ENCODE peak calls at places on chromosomes 5 and 9, in six cellular contexts. One of them, this sample, is unnamed.

GRCh38 chr9:33778700-33779351 is 16.5 kb upstream of the PRSS3 start:
- DNase-seq in mucosa of descending colon: no peak
- DNase-seq in astrocyte of the cerebellum: peak
- DNase-seq in IMR-90: peak
- DNase-seq in WTC11: peak
- DNase-seq in mesothelial cell of epicardium: no peak
- DNase-seq in this sample: peak

GRCh38 chr5:66807743-66808142 is 211.6 kb downstream of the MAST4 start:
- DNase-seq in WTC11: no peak
- DNase-seq in IMR-90: peak
- DNase-seq in mucosa of descending colon: no peak
- DNase-seq in astrocyte of the cerebellum: peak
- DNase-seq in mesothelial cell of epicardium: no peak
- DNase-seq in this sample: no peak

GRCh38 chr5:122999947-123000563 is 36.5 kb downstream of the PPIC start:
- DNase-seq in mesothelial cell of epicardium: no peak
- DNase-seq in mucosa of descending colon: no peak
- DNase-seq in astrocyte of the cerebellum: peak
- DNase-seq in WTC11: peak
- DNase-seq in IMR-90: no peak
- DNase-seq in this sample: peak

GRCh38 chr5:119583684-119584083 is 45.7 kb upstream of the FAM170A start:
- DNase-seq in astrocyte of the cerebellum: no peak
- DNase-seq in mucosa of descending colon: no peak
- DNase-seq in IMR-90: no peak
- DNase-seq in mesothelial cell of epicardium: no peak
- DNase-seq in WTC11: no peak
- DNase-seq in this sample: no peak

GRCh38 chr5:167244583-167244982 is 1046.9 kb upstream of the WWC1 start:
- DNase-seq in mesothelial cell of epicardium: no peak
- DNase-seq in IMR-90: no peak
- DNase-seq in WTC11: peak
- DNase-seq in astrocyte of the cerebellum: no peak
- DNase-seq in mucosa of descending colon: no peak
- DNase-seq in this sample: peak

GRCh38 chr5:171409164-171410136 is 10.0 kb upstream of the FGF18 start:
- DNase-seq in IMR-90: no peak
- DNase-seq in mucosa of descending colon: no peak
- DNase-seq in mesothelial cell of epicardium: no peak
- DNase-seq in WTC11: no peak
- DNase-seq in astrocyte of the cerebellum: no peak
- DNase-seq in this sample: no peak

GRCh38 chr5:138654281-138654867 is 79.2 kb upstream of the HSPA9 start:
- DNase-seq in mucosa of descending colon: peak
- DNase-seq in IMR-90: peak
- DNase-seq in mesothelial cell of epicardium: no peak
- DNase-seq in WTC11: no peak
- DNase-seq in astrocyte of the cerebellum: peak
- DNase-seq in this sample: no peak

GRCh38 chr9:78971505-78971904 is 600.3 kb upstream of the TLE4 start:
- DNase-seq in astrocyte of the cerebellum: no peak
- DNase-seq in WTC11: no peak
- DNase-seq in mucosa of descending colon: no peak
- DNase-seq in mesothelial cell of epicardium: no peak
- DNase-seq in IMR-90: no peak
- DNase-seq in this sample: no peak

GRCh38 chr9:105392531-105392930 is 55.3 kb upstream of the FSD1L start:
- DNase-seq in astrocyte of the cerebellum: no peak
- DNase-seq in WTC11: no peak
- DNase-seq in mucosa of descending colon: no peak
- DNase-seq in mesothelial cell of epicardium: no peak
- DNase-seq in IMR-90: no peak
- DNase-seq in this sample: no peak

GRCh38 chr5:125424374-125424773 is 677.9 kb upstream of the ZNF608 start:
- DNase-seq in mesothelial cell of epicardium: no peak
- DNase-seq in mucosa of descending colon: no peak
- DNase-seq in IMR-90: no peak
- DNase-seq in astrocyte of the cerebellum: no peak
- DNase-seq in WTC11: no peak
- DNase-seq in this sample: no peak

GRCh38 chr9:121708768-121709488 is 57.5 kb downstream of the DAB2IP start:
- DNase-seq in WTC11: peak
- DNase-seq in astrocyte of the cerebellum: no peak
- DNase-seq in IMR-90: no peak
- DNase-seq in mucosa of descending colon: no peak
- DNase-seq in mesothelial cell of epicardium: no peak
- DNase-seq in this sample: no peak

GRCh38 chr9:2018764-2019548 is 3.8 kb downstream of the SMARCA2 start:
- DNase-seq in mucosa of descending colon: no peak
- DNase-seq in astrocyte of the cerebellum: no peak
- DNase-seq in IMR-90: no peak
- DNase-seq in mesothelial cell of epicardium: no peak
- DNase-seq in WTC11: no peak
- DNase-seq in this sample: no peak

GRCh38 chr5:150175536-150175935 is 9.0 kb downstream of the CDX1 start:
- DNase-seq in WTC11: peak
- DNase-seq in astrocyte of the cerebellum: no peak
- DNase-seq in IMR-90: peak
- DNase-seq in mesothelial cell of epicardium: no peak
- DNase-seq in mucosa of descending colon: peak
- DNase-seq in this sample: no peak

GRCh38 chr5:40385544-40385943 is 294.2 kb upstream of the PTGER4 start:
- DNase-seq in mucosa of descending colon: no peak
- DNase-seq in WTC11: no peak
- DNase-seq in astrocyte of the cerebellum: peak
- DNase-seq in IMR-90: peak
- DNase-seq in mesothelial cell of epicardium: no peak
- DNase-seq in this sample: no peak

GRCh38 chr5:173968154-173968553 is 20.8 kb upstream of the C5orf47 start:
- DNase-seq in IMR-90: no peak
- DNase-seq in mesothelial cell of epicardium: no peak
- DNase-seq in astrocyte of the cerebellum: no peak
- DNase-seq in WTC11: peak
- DNase-seq in mucosa of descending colon: no peak
- DNase-seq in this sample: no peak

GRCh38 chr9:21491742-21492141 is 9.6 kb upstream of the IFNE start:
- DNase-seq in astrocyte of the cerebellum: no peak
- DNase-seq in WTC11: no peak
- DNase-seq in IMR-90: no peak
- DNase-seq in mesothelial cell of epicardium: no peak
- DNase-seq in mucosa of descending colon: no peak
- DNase-seq in this sample: no peak

GRCh38 chr9:136644593-136645342 is 17.9 kb upstream of the EGFL7 start:
- DNase-seq in IMR-90: peak
- DNase-seq in mesothelial cell of epicardium: peak
- DNase-seq in astrocyte of the cerebellum: no peak
- DNase-seq in WTC11: peak
- DNase-seq in mucosa of descending colon: peak
- DNase-seq in this sample: peak

GRCh38 chr9:128192601-128193371 is 1.4 kb upstream of the CIZ1 start:
- DNase-seq in astrocyte of the cerebellum: no peak
- DNase-seq in IMR-90: peak
- DNase-seq in WTC11: peak
- DNase-seq in mucosa of descending colon: peak
- DNase-seq in mesothelial cell of epicardium: no peak
- DNase-seq in this sample: no peak

GRCh38 chr5:144028644-144029043 is 141.8 kb downstream of the YIPF5 start:
- DNase-seq in mesothelial cell of epicardium: no peak
- DNase-seq in IMR-90: peak
- DNase-seq in astrocyte of the cerebellum: peak
- DNase-seq in WTC11: no peak
- DNase-seq in mucosa of descending colon: no peak
- DNase-seq in this sample: no peak

GRCh38 chr9:113798062-113799030 is 77.8 kb upstream of the ZNF618 start:
- DNase-seq in WTC11: no peak
- DNase-seq in mucosa of descending colon: no peak
- DNase-seq in mesothelial cell of epicardium: no peak
- DNase-seq in IMR-90: peak
- DNase-seq in astrocyte of the cerebellum: no peak
- DNase-seq in this sample: no peak

GRCh38 chr5:151094861-151095260 is 14.0 kb upstream of the TNIP1 start:
- DNase-seq in astrocyte of the cerebellum: no peak
- DNase-seq in mucosa of descending colon: no peak
- DNase-seq in WTC11: no peak
- DNase-seq in mesothelial cell of epicardium: no peak
- DNase-seq in IMR-90: no peak
- DNase-seq in this sample: no peak

GRCh38 chr9:131727184-131727785 is 12.6 kb downstream of the RAPGEF1 start:
- DNase-seq in WTC11: no peak
- DNase-seq in mesothelial cell of epicardium: no peak
- DNase-seq in IMR-90: peak
- DNase-seq in mucosa of descending colon: no peak
- DNase-seq in astrocyte of the cerebellum: no peak
- DNase-seq in this sample: no peak

GRCh38 chr5:67042586-67043133 is 153.9 kb downstream of the CD180 start:
- DNase-seq in IMR-90: no peak
- DNase-seq in WTC11: no peak
- DNase-seq in mucosa of descending colon: no peak
- DNase-seq in astrocyte of the cerebellum: no peak
- DNase-seq in mesothelial cell of epicardium: no peak
- DNase-seq in this sample: no peak

GRCh38 chr5:59042683-59043082 is 459.8 kb downstream of the RAB3C start:
- DNase-seq in WTC11: no peak
- DNase-seq in mesothelial cell of epicardium: no peak
- DNase-seq in astrocyte of the cerebellum: peak
- DNase-seq in mucosa of descending colon: no peak
- DNase-seq in IMR-90: no peak
- DNase-seq in this sample: no peak

GRCh38 chr9:78902051-78902450 is 605.1 kb downstream of the PSAT1 start:
- DNase-seq in WTC11: no peak
- DNase-seq in astrocyte of the cerebellum: no peak
- DNase-seq in IMR-90: no peak
- DNase-seq in mesothelial cell of epicardium: no peak
- DNase-seq in mucosa of descending colon: no peak
- DNase-seq in this sample: no peak

GRCh38 chr9:123349691-123350480 is 6.1 kb upstream of the CRB2 start:
- DNase-seq in WTC11: peak
- DNase-seq in mucosa of descending colon: peak
- DNase-seq in mesothelial cell of epicardium: no peak
- DNase-seq in IMR-90: peak
- DNase-seq in astrocyte of the cerebellum: peak
- DNase-seq in this sample: peak

GRCh38 chr9:137836831-137837241 is 40.7 kb upstream of the CACNA1B start:
- DNase-seq in WTC11: no peak
- DNase-seq in IMR-90: no peak
- DNase-seq in astrocyte of the cerebellum: no peak
- DNase-seq in mesothelial cell of epicardium: no peak
- DNase-seq in mucosa of descending colon: no peak
- DNase-seq in this sample: no peak

GRCh38 chr5:74320526-74320925 is 320.0 kb downstream of the ENC1 start:
- DNase-seq in astrocyte of the cerebellum: no peak
- DNase-seq in mesothelial cell of epicardium: no peak
- DNase-seq in WTC11: no peak
- DNase-seq in mucosa of descending colon: no peak
- DNase-seq in IMR-90: no peak
- DNase-seq in this sample: no peak

GRCh38 chr5:158737536-158738027 is 362.1 kb downstream of the EBF1 start:
- DNase-seq in IMR-90: no peak
- DNase-seq in mucosa of descending colon: no peak
- DNase-seq in WTC11: no peak
- DNase-seq in mesothelial cell of epicardium: no peak
- DNase-seq in astrocyte of the cerebellum: no peak
- DNase-seq in this sample: no peak

GRCh38 chr5:141995656-141996055 is 17.2 kb downstream of the GNPDA1 start:
- DNase-seq in IMR-90: no peak
- DNase-seq in astrocyte of the cerebellum: no peak
- DNase-seq in mucosa of descending colon: no peak
- DNase-seq in mesothelial cell of epicardium: no peak
- DNase-seq in WTC11: no peak
- DNase-seq in this sample: no peak

GRCh38 chr5:175387144-175387543 is 56.8 kb downstream of the DRD1 start:
- DNase-seq in mucosa of descending colon: no peak
- DNase-seq in IMR-90: no peak
- DNase-seq in astrocyte of the cerebellum: no peak
- DNase-seq in WTC11: no peak
- DNase-seq in mesothelial cell of epicardium: no peak
- DNase-seq in this sample: no peak

GRCh38 chr9:87517732-87518131 is 20.1 kb downstream of the DAPK1 start:
- DNase-seq in astrocyte of the cerebellum: no peak
- DNase-seq in WTC11: no peak
- DNase-seq in mesothelial cell of epicardium: no peak
- DNase-seq in mucosa of descending colon: no peak
- DNase-seq in IMR-90: no peak
- DNase-seq in this sample: no peak

GRCh38 chr5:125298258-125298657 is 551.8 kb upstream of the ZNF608 start:
- DNase-seq in WTC11: no peak
- DNase-seq in mesothelial cell of epicardium: no peak
- DNase-seq in IMR-90: peak
- DNase-seq in astrocyte of the cerebellum: no peak
- DNase-seq in mucosa of descending colon: no peak
- DNase-seq in this sample: no peak

DNA sequence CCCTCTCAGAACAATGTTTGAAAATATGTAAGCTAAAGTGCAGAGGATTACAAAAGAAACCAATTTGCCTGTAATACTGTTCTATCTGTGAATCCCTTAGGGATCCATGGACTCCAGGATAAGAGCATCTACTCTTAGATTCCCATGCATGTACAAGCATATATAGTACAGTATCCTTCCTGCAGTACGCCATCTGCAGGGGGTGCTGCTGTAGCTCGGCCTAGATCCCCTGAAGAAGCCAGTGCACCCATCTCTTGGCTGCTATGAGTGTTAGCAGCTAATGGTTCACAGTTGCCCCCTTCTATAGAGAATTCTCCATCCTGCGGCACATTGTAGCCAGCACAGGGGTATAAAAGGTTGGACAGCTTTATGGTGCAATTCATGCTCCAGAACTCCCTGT is 61.8 kb upstream of the SLC30A5 start:
- DNase-seq in IMR-90: no peak
- DNase-seq in mesothelial cell of epicardium: no peak
- DNase-seq in mucosa of descending colon: no peak
- DNase-seq in astrocyte of the cerebellum: no peak
- DNase-seq in WTC11: no peak
- DNase-seq in this sample: no peak
- TF ChIP-seq CTCF in IMR-90: no peak
- TF ChIP-seq CTCF in mesothelial cell of epicardium: no peak
- TF ChIP-seq CTCF in mucosa of descending colon: no peak
- TF ChIP-seq CTCF in astrocyte of the cerebellum: peak
- TF ChIP-seq CTCF in WTC11: no peak
- TF ChIP-seq CTCF in this sample: no peak

GRCh38 chr5:101977729-101978345 is 318.2 kb downstream of the SLCO4C1 start:
- DNase-seq in WTC11: no peak
- DNase-seq in mucosa of descending colon: no peak
- DNase-seq in astrocyte of the cerebellum: peak
- DNase-seq in mesothelial cell of epicardium: no peak
- DNase-seq in IMR-90: peak
- DNase-seq in this sample: no peak
- TF ChIP-seq CTCF in WTC11: peak
- TF ChIP-seq CTCF in mucosa of descending colon: no peak
- TF ChIP-seq CTCF in astrocyte of the cerebellum: peak
- TF ChIP-seq CTCF in mesothelial cell of epicardium: peak
- TF ChIP-seq CTCF in IMR-90: peak
- TF ChIP-seq CTCF in this sample: peak

GRCh38 chr5:80275347-80275746 is 19.5 kb upstream of the SERINC5 start:
- DNase-seq in IMR-90: peak
- DNase-seq in WTC11: no peak
- DNase-seq in astrocyte of the cerebellum: no peak
- DNase-seq in mesothelial cell of epicardium: no peak
- DNase-seq in mucosa of descending colon: no peak
- DNase-seq in this sample: no peak
- TF ChIP-seq CTCF in IMR-90: peak
- TF ChIP-seq CTCF in WTC11: no peak
- TF ChIP-seq CTCF in astrocyte of the cerebellum: peak
- TF ChIP-seq CTCF in mesothelial cell of epicardium: no peak
- TF ChIP-seq CTCF in mucosa of descending colon: no peak
- TF ChIP-seq CTCF in this sample: peak

GRCh38 chr9:134419684-134420076 is 93.4 kb downstream of the RXRA start:
- DNase-seq in IMR-90: no peak
- DNase-seq in astrocyte of the cerebellum: no peak
- DNase-seq in mesothelial cell of epicardium: no peak
- DNase-seq in WTC11: peak
- DNase-seq in mucosa of descending colon: no peak
- DNase-seq in this sample: no peak
- TF ChIP-seq CTCF in IMR-90: peak
- TF ChIP-seq CTCF in astrocyte of the cerebellum: peak
- TF ChIP-seq CTCF in mesothelial cell of epicardium: peak
- TF ChIP-seq CTCF in WTC11: peak
- TF ChIP-seq CTCF in mucosa of descending colon: no peak
- TF ChIP-seq CTCF in this sample: peak